ENCODE peak calls at places on chromosome 11, in four cellular contexts. R is caudate nucleus, K is T-helper 9 cell, L is SK-N-DZ. D is an unnamed sample.

GRCh38 chr11:114244995-114245394 is 51.2 kb upstream of the NNMT start:
- DNase-seq in L (no peak), R (no peak), K (no peak), D (no peak)

GRCh38 chr11:82899957-82900276 is 313 bp downstream of the PRCP start:
- DNase-seq in L (peak), R (no peak), K (no peak), D (no peak)

GRCh38 chr11:86370922-86371614 is 3.6 kb upstream of the CCDC81 start:
- DNase-seq in L (no peak), K (no peak), R (no peak), D (no peak)

GRCh38 chr11:65713212-65713969 is 1.3 kb downstream of the KAT5 start:
- DNase-seq in L (no peak), R (no peak), K (no peak), D (no peak)

GRCh38 chr11:18063131-18063530 is 17.1 kb upstream of the TPH1 start:
- DNase-seq in L (no peak), R (no peak), K (no peak), D (no peak)

GRCh38 chr11:66100272-66101037 is 30.4 kb downstream of the PACS1 start:
- DNase-seq in L (no peak), R (no peak), K (peak), D (peak)

GRCh38 chr11:12706531-12707499 is 32.6 kb downstream of the TEAD1 start:
- DNase-seq in L (no peak), K (no peak), R (no peak), D (no peak)

GRCh38 chr11:76189682-76190081 is 16.6 kb downstream of the WNT11 start:
- DNase-seq in K (no peak), L (no peak), R (no peak), D (no peak)

D was measured in effector CD8-positive, alpha-beta T cell.